ENCODE peak calls at places on chromosomes 6 and 20, in eight cellular contexts. O, Q, H, X, J, Y, N and K are unnamed samples.

GRCh38 chr20:45406260-45407066 is 1.6 kb upstream of the DBNDD2 start:
- DNase-seq in J (peak; percentile 81), Q (peak; percentile 78), N (peak; percentile 54), Y (peak; percentile 87), X (no peak), O (no peak), H (peak; percentile 79), K (peak; percentile 67)

GRCh38 chr6:169868458-169868857 is 117.0 kb downstream of the ERMARD start:
- DNase-seq in X (no peak), N (no peak), Q (no peak), Y (peak; percentile 55), O (no peak), J (no peak), H (no peak), K (no peak)

GRCh38 chr6:85892346-85892745 is 249.7 kb upstream of the SYNCRIP start:
- DNase-seq in N (no peak), Q (no peak), X (no peak), J (no peak), O (no peak), Y (no peak), H (peak; percentile 32), K (no peak)

GRCh38 chr6:138803914-138804313 is 8.0 kb downstream of the ECT2L start:
- DNase-seq in O (no peak), J (no peak), Y (no peak), H (no peak), Q (no peak), X (no peak), N (no peak), K (no peak)

GRCh38 chr6:134132494-134133141 is 80.2 kb upstream of the SLC2A12 start:
- DNase-seq in Q (no peak), H (no peak), Y (no peak), J (no peak), N (no peak), X (no peak), O (no peak), K (no peak)

GRCh38 chr6:135939216-135939610 is 87.7 kb downstream of the PDE7B start:
- DNase-seq in O (no peak), Y (no peak), N (no peak), X (no peak), J (peak; percentile 46), Q (no peak), H (no peak), K (peak; percentile 74)

GRCh38 chr20:4673371-4674001 is 48.2 kb upstream of the PRND start:
- DNase-seq in O (no peak), N (no peak), H (no peak), J (no peak), Q (no peak), Y (no peak), X (no peak), K (no peak)

GRCh38 chr6:133214267-133214666 is 26.9 kb upstream of the EYA4 start:
- DNase-seq in N (no peak), X (no peak), Y (no peak), Q (no peak), H (no peak), O (no peak), J (no peak), K (no peak)

GRCh38 chr20:48822178-48822577 is 5.6 kb downstream of the PREX1 start:
- DNase-seq in X (no peak), Q (no peak), N (no peak), O (no peak), H (no peak), Y (no peak), J (no peak), K (no peak)

GRCh38 chr20:43583982-43584432 is 6.7 kb upstream of the IFT52 start:
- DNase-seq in J (peak; percentile 66), X (peak; percentile 43), H (no peak), O (no peak), Y (peak; percentile 46), N (peak; percentile 74), Q (peak; percentile 90), K (no peak)

GRCh38 chr6:44451803-44452690 is 64.5 kb downstream of the CDC5L start:
- DNase-seq in Y (no peak), Q (no peak), J (no peak), N (no peak), H (no peak), O (no peak), X (no peak), K (no peak)

GRCh38 chr6:90343581-90343980 is 46.9 kb upstream of the BACH2 start:
- DNase-seq in J (peak; percentile 74), X (no peak), Q (no peak), Y (no peak), H (no peak), O (no peak), N (no peak), K (no peak)

GRCh38 chr6:33217246-33217645 is 8.9 kb downstream of the RING1 start:
- DNase-seq in O (no peak), X (no peak), H (no peak), J (no peak), Y (no peak), N (no peak), Q (no peak), K (no peak)

GRCh38 chr6:24614048-24614420 is 32.0 kb downstream of the KIAA0319 start:
- DNase-seq in Y (no peak), H (no peak), J (no peak), O (no peak), X (no peak), Q (no peak), N (no peak), K (no peak)

GRCh38 chr20:45111799-45112471 is 3.0 kb downstream of the WFDC5 start:
- DNase-seq in X (no peak), J (no peak), Q (no peak), Y (no peak), N (no peak), H (peak; percentile 66), O (no peak), K (peak; percentile 30)

GRCh38 chr6:143157146-143157545 is 96.5 kb downstream of the AIG1 start:
- DNase-seq in N (no peak), O (no peak), X (no peak), H (no peak), Q (no peak), Y (no peak), J (no peak), K (no peak)

GRCh38 chr20:5197847-5198650 is 71.2 kb downstream of the CDS2 start:
- DNase-seq in X (no peak), N (no peak), O (no peak), Y (no peak), H (no peak), J (no peak), Q (no peak), K (no peak)

GRCh38 chr20:17225891-17226409 is 890 bp upstream of the PCSK2 start:
- DNase-seq in H (peak; percentile 66), Y (no peak), N (no peak), Q (peak; percentile 38), J (peak; percentile 34), O (no peak), X (no peak), K (peak; percentile 59)

DNA sequence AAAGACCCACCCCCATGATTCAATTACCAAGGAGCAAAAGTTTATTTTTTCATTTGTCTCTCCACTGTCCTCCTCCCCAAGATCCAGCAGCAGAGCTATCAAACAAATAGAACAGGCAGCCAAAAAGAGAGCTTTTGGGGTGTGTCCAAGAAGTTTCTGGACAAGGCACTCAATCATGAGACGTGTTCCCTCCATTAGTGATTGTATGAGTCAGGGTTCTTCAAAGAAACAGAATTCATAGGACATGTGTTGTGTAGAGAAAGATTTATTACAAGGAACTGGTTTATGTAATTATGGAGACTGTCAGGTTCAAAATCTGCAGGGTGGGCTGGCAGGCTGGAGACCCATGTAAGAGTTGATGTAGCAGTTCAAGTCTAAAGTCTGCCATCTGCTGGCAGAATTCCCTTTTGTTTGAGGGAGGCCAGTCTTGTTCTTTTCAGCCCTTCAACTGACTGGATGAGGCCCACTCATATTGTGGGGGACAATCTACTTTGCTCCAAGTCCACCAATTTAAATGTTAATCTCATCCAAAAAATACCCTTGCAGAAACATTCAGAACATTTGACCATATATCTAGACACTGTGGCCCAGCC is 248.1 kb upstream of the OPRM1 start:
- DNase-seq in N (no peak), Y (no peak), J (no peak), X (no peak), Q (no peak), O (no peak), H (peak; percentile 38), K (peak; percentile 48)
- TF ChIP-seq CTCF in N (no peak), Y (peak; percentile 17), J (no peak), X (no peak), Q (no peak), O (no peak), H (peak; percentile 46), K (peak; percentile 57)

DNA sequence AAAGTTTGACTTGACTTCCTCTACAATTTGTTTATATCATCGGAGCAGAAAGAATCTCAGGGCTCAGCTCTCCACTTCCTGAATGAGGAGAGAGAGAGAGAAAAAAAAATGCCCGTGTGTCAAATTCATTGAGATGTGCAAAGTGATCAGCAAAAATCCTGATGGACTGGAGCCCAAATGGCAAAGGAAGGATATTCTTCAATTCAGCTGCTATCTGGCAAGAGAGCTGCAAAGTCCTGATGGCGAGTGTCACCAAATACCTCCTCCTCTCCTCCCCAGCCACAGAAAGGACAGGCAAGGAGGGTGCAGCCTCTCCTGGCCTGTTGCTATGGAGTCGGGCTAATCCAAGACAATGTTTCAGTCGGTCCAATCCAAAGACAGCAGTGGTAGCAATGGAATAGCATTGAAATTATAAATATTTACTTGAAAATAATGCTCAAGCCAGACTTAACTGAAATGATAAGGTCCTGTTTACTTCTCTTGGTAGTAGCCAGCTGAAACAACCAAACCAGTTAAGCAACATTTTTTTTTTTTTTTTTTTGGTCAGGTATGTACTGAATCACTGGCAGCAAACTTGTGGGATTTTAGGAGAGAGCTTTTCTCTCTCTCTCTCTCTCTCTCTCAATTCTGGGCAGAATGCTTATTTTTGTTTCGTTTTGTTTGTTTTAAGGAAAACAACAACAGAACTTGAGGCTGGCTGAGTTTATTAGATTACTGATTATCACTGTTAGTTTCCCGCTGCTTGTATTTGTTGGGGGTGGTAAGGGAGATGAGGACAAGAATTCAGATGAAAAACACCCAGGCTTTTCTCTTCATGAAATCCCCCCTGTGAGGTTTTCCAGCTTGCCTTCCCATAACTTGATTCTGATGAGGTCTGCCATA is 204.2 kb downstream of the BCAS1 start:
- DNase-seq in H (peak; percentile 76), N (no peak), J (no peak), Y (no peak), X (no peak), Q (peak; percentile 61), O (peak; percentile 53), K (peak; percentile 63)
- H3K4me3 ChIP-seq in H (peak overlapping the region; percentile 12), N (peak overlapping the region; percentile 36), J (no peak overlapping the region), Y (peak overlapping the region; percentile 35), X (peak overlapping the region; percentile 49), Q (peak overlapping the region; percentile 13), O (no peak overlapping the region), K (peak overlapping the region; percentile 33)

DNA sequence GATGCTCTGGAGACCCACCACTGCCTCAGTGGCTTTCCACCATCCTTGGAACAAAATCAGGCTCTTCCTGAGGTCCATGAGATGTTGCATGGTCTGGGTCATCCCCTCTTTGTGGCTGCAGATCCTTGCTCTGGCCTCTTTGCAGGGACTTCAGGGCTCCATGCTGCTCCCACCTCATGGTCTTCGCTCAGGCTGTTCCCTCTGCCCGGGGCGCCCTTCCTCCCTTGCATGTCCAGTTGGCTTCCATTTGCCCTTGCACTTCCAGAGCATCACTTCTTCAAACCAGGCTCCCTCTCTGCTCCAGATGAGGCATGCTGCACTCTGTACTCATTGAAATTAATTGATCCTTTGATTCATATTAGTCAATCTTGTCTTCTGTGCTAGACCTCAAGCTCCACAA is 4.4 kb upstream of the PHACTR3 start:
- DNase-seq in H (no peak), N (no peak), J (no peak), X (no peak), O (no peak), Q (no peak), Y (no peak), K (no peak)
- H3K27me3 ChIP-seq in H (peaks cover 100% of the 10 kb centered on the region), N (peaks cover 65% of the 10 kb centered on the region), J (no peaks in the 10 kb centered on the region), X (no peaks in the 10 kb centered on the region), O (peaks cover 58% of the 10 kb centered on the region), Q (no peaks in the 10 kb centered on the region), Y (peaks cover 66% of the 10 kb centered on the region), K (peaks cover 86% of the 10 kb centered on the region)

GRCh38 chr6:156779206-156780116 is 2.3 kb downstream of the ARID1B start:
- DNase-seq in X (no peak), H (peak; percentile 57), Q (peak; percentile 65), N (no peak), J (peak; percentile 67), O (peak; percentile 34), Y (peak; percentile 64), K (peak; percentile 13)
- TF ChIP-seq CTCF in X (no peak), H (no peak), Q (no peak), N (no peak), J (no peak), O (no peak), Y (peak; percentile 36), K (no peak)